ENCODE peak calls at places on chromosomes 11 and 22, in nine cellular contexts. X is gastrocnemius medialis; P is NT2/D1; O is adipocyte; L is mammary epithelial cell; R is psoas muscle; F is MM.1S; T is effector memory CD4-positive, alpha-beta T cell; Q is stomach. C is an unnamed sample. For H3K9me3 and H3K36me3, the result is how much of the 10 kb centered on the place peaks cover.

GRCh38 chr11:14309425-14310192 is 49.4 kb downstream of the RRAS2 start:
- DNase-seq in T (no peak), L (no peak), X (peak), O (no peak), Q (no peak), F (no peak), P (no peak), R (no peak), C (no peak)

GRCh38 chr22:21681566-21682370 is 16.0 kb downstream of the PPIL2 start:
- DNase-seq in P (no peak), O (no peak), L (no peak), R (no peak), X (no peak), T (no peak), Q (no peak), F (no peak), C (no peak)

GRCh38 chr11:43384393-43384792 is 25.7 kb downstream of the TTC17 start:
- DNase-seq in O (no peak), R (no peak), P (no peak), Q (no peak), L (no peak), T (no peak), X (no peak), F (no peak), C (no peak)

GRCh38 chr11:112364962-112365481 is 104.4 kb upstream of the PLET1 start:
- DNase-seq in T (no peak), F (no peak), P (no peak), O (peak), X (no peak), Q (no peak), R (no peak), L (no peak), C (no peak)

GRCh38 chr11:2574043-2574552 is 125.7 kb downstream of the KCNQ1OT1 start:
- DNase-seq in P (no peak), F (no peak), O (no peak), Q (no peak), L (no peak), R (peak), X (no peak), T (no peak), C (peak)

GRCh38 chr11:115078461-115079438 is 400.4 kb downstream of the NXPE2 start:
- DNase-seq in R (no peak), P (no peak), T (no peak), F (no peak), Q (no peak), X (no peak), O (no peak), L (no peak), C (no peak)

GRCh38 chr11:22225190-22225589 is 32.3 kb downstream of the ANO5 start:
- DNase-seq in R (no peak), Q (no peak), X (no peak), O (no peak), L (no peak), T (no peak), F (no peak), P (no peak), C (no peak)

GRCh38 chr11:129115652-129116585 is 76.2 kb downstream of the ARHGAP32 start:
- DNase-seq in T (no peak), L (peak), P (no peak), Q (no peak), X (no peak), O (peak), R (no peak), F (no peak), C (no peak)

GRCh38 chr11:85089654-85090053 is 537.5 kb downstream of the DLG2 start:
- DNase-seq in P (no peak), L (no peak), F (no peak), T (no peak), X (no peak), R (no peak), O (no peak), Q (no peak), C (no peak)

GRCh38 chr11:112610996-112611795 is 350.0 kb upstream of the NCAM1 start:
- DNase-seq in P (no peak), X (no peak), L (peak), Q (no peak), O (no peak), F (no peak), R (no peak), T (no peak), C (no peak)

GRCh38 chr11:5004429-5005274 is 10.0 kb downstream of the OR51L1 start:
- DNase-seq in F (peak), T (no peak), X (no peak), O (peak), Q (peak), R (no peak), L (peak), P (peak), C (peak)

GRCh38 chr22:29393019-29393608 is 4.7 kb upstream of the AP1B1 start:
- DNase-seq in F (no peak), O (no peak), P (no peak), Q (no peak), R (no peak), L (no peak), X (no peak), T (no peak), C (no peak)

GRCh38 chr11:82701847-82702520 is 31.7 kb downstream of the FAM181B start:
- DNase-seq in L (peak), X (no peak), T (no peak), R (no peak), P (peak), Q (no peak), F (peak), O (peak), C (peak)

GRCh38 chr11:46987183-46987582 is 50.6 kb downstream of the CSTPP1 start:
- DNase-seq in O (no peak), X (no peak), T (no peak), L (peak), F (no peak), Q (no peak), R (no peak), P (no peak), C (no peak)

GRCh38 chr11:62974848-62975522 is 9.8 kb downstream of the SLC22A6 start:
- DNase-seq in Q (peak), R (no peak), L (no peak), F (no peak), P (no peak), T (peak), X (no peak), O (no peak), C (peak)

GRCh38 chr22:29427176-29427760 is 11.1 kb upstream of the RFPL1 start:
- DNase-seq in F (no peak), O (peak), T (no peak), P (no peak), R (no peak), X (no peak), Q (no peak), L (no peak), C (no peak)

GRCh38 chr11:44565008-44565745 is at the start of gene CD82:
- DNase-seq in F (peak), T (peak), L (peak), X (peak), Q (peak), R (peak), O (peak), P (peak), C (peak)

GRCh38 chr11:73314121-73314948 is 6.3 kb downstream of the ARHGEF17 start:
- DNase-seq in L (peak), O (peak), P (peak), R (no peak), Q (no peak), X (no peak), T (no peak), F (no peak), C (no peak)

GRCh38 chr11:1237128-1237580 is 14.3 kb downstream of the MUC5B start:
- DNase-seq in X (no peak), L (no peak), P (no peak), F (no peak), Q (peak), R (no peak), O (no peak), T (no peak), C (no peak)

GRCh38 chr11:45232341-45233080 is 53.6 kb downstream of the SYT13 start:
- DNase-seq in X (no peak), F (no peak), O (no peak), R (no peak), T (no peak), Q (no peak), L (no peak), P (no peak), C (no peak)

GRCh38 chr11:94020777-94021615 is at the start of gene HEPHL1:
- DNase-seq in P (no peak), X (no peak), O (no peak), T (no peak), L (peak), F (no peak), Q (no peak), R (no peak), C (no peak)

GRCh38 chr22:44624689-44625420 is 77.1 kb upstream of the PRR5 start:
- DNase-seq in R (no peak), F (no peak), X (no peak), P (no peak), O (no peak), Q (no peak), T (no peak), L (no peak), C (no peak)

GRCh38 chr11:17152306-17152705 is 55.5 kb downstream of the PIK3C2A start:
- DNase-seq in R (no peak), O (no peak), F (no peak), T (no peak), Q (no peak), L (no peak), X (no peak), P (no peak), C (no peak)

GRCh38 chr11:89487016-89487415 is 4.2 kb downstream of the NOX4 start:
- DNase-seq in P (no peak), R (no peak), F (no peak), L (no peak), X (no peak), O (peak), Q (no peak), T (no peak), C (no peak)

GRCh38 chr11:68912254-68912653 is 8.6 kb downstream of the IGHMBP2 start:
- DNase-seq in L (no peak), Q (no peak), X (no peak), F (no peak), R (no peak), T (no peak), O (no peak), P (no peak), C (no peak)

GRCh38 chr11:819943-820649 is 1.4 kb downstream of the PNPLA2 start:
- DNase-seq in O (peak), P (no peak), X (peak), Q (peak), F (peak), R (peak), T (peak), L (peak), C (peak)

GRCh38 chr11:113481226-113481625 is 6.0 kb upstream of the DRD2 start:
- DNase-seq in X (no peak), Q (no peak), F (no peak), O (no peak), P (no peak), L (no peak), R (no peak), T (no peak), C (no peak)

GRCh38 chr22:49449377-49449776 is 378.3 kb downstream of the BRD1 start:
- DNase-seq in P (no peak), F (no peak), O (no peak), T (no peak), Q (no peak), L (no peak), X (no peak), R (no peak), C (no peak)
- H3K4me3 ChIP-seq in P (peak), F (no peak), O (no peak), T (no peak), Q (no peak), L (no peak), X (no peak), R (no peak), C (no peak)

GRCh38 chr22:49176956-49177355 is 650.7 kb downstream of the BRD1 start:
- DNase-seq in O (no peak), L (no peak), P (no peak), R (no peak), X (no peak), T (no peak), F (no peak), Q (no peak), C (no peak)
- H3K9me3 ChIP-seq in O (under half), L (under half), P (under half), R (under half), X (under half), T (under half), F (under half), Q (under half), C (under half)

DNA sequence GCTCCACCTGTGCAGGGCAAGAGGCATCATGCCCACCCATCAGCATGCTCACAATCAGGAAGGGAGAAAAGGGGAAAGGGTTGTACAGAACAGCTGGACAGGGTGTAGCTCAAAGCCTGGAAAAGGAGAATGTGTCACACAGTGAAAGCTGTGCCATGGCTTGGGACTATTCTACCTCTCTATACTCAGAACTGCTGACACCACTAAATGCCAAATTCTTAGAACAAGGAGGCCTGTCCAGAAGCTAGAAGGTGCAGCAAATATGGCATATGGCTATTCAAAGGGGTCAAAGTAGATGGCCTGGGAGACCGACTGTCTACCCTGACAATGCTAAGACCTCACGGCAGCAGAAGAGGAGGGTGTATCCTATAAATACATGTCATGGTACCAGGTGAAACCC is 12.8 kb downstream of the HPS4 start:
- DNase-seq in O (no peak), T (no peak), Q (no peak), P (no peak), X (no peak), R (no peak), F (no peak), L (no peak), C (no peak)
- H3K36me3 ChIP-seq in O (half or more), T (half or more), Q (half or more), P (half or more), X (under half), R (half or more), F (under half), L (under half), C (half or more)

GRCh38 chr22:39169797-39170466 is 17.5 kb upstream of the CBX7 start:
- DNase-seq in O (no peak), X (no peak), F (no peak), L (no peak), R (no peak), P (no peak), T (no peak), Q (no peak), C (no peak)

GRCh38 chr22:39171623-39172264 is 19.3 kb upstream of the CBX7 start:
- DNase-seq in X (no peak), T (no peak), Q (no peak), P (no peak), L (no peak), O (no peak), R (no peak), F (no peak), C (no peak)

GRCh38 chr22:39173787-39174497 is 21.5 kb upstream of the CBX7 start:
- DNase-seq in X (no peak), L (no peak), Q (no peak), T (peak), F (no peak), P (no peak), R (no peak), O (no peak), C (no peak)

GRCh38 chr22:39173050-39173706 is 20.7 kb upstream of the CBX7 start:
- DNase-seq in Q (no peak), F (no peak), X (no peak), T (no peak), R (no peak), O (no peak), L (no peak), P (no peak), C (no peak)

DNA sequence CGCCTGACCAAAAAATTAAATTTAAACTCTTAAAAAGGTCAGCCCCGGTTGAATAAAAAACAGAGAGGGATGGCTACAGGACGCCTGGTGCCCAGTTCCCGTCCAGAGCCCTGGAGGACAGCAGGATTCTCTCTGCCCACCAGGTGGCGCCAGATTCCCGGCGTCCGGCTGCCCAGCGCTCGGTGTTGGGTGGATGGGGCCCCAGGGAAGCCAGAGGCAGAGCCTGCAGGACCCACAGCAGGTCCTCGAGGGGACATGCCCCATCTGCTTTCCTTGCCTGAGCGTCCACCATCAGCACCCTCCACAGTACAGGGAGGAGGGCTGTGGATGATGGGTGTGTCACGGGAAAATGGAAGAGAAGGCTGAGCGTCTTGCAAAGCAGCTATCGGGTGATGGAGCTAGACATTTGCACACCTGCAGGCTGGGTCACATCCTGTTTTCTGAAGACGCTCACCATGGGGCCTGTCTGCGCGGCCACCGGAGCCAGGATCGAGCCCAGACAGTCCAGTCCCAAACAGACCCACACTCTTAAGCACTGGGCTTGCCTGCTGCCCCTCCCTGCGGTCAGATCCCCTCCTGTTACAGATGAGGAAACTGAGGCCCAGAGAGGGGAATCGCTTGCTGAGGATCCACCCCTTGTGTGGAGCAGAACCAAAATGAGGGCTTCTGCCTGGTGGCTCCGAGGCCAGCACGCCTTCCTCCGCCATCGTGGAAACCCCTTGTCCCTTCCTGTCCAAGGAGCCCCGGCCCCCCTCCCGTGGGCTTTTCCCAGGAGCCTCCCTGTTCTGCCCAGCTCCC is 18.5 kb upstream of the CBX7 start:
- DNase-seq in F (peak), X (peak), Q (peak), T (peak), P (peak), O (peak), R (peak), L (peak), C (peak)
- H3K4me3 ChIP-seq in F (peak), X (no peak), Q (peak), T (peak), P (no peak), O (no peak), R (no peak), L (no peak), C (no peak)

GRCh38 chr22:47933226-47933625 is 1170.8 kb downstream of the TBC1D22A start:
- DNase-seq in Q (no peak), R (no peak), F (no peak), L (no peak), O (no peak), X (no peak), T (no peak), P (no peak), C (no peak)
- H3K9me3 ChIP-seq in Q (under half), R (under half), F (under half), L (under half), O (under half), X (under half), T (under half), P (under half), C (under half)

DNA sequence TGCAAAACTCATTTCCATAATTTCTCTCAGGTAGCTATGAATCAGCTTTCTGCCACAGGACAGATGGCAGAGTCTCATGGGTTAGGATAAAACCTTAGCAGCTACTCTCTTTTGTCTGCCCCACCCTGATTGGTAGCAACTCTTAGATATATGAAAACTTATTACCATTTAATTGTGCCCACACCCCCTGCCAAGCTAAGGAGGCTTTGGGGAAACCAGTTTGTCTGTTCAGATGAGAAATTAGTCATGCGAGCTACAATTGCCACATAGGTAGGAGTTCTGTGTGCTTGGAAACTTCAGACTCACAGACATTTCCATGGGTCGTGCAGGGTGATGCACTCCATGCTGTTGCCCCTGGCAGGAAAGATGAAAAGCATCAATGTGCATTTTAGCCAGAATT is 39.9 kb downstream of the CD44 start:
- DNase-seq in F (no peak), R (no peak), T (no peak), P (no peak), O (no peak), X (no peak), L (peak), Q (no peak), C (no peak)
- H3K36me3 ChIP-seq in F (under half), R (under half), T (half or more), P (half or more), O (half or more), X (under half), L (half or more), Q (half or more), C (under half)

GRCh38 chr11:120342226-120342625 is 6.0 kb downstream of the ARHGEF12 start:
- DNase-seq in L (no peak), R (no peak), X (no peak), Q (no peak), F (no peak), T (no peak), O (no peak), P (no peak), C (no peak)
- H3K4me3 ChIP-seq in L (no peak), R (peak), X (no peak), Q (no peak), F (no peak), T (no peak), O (no peak), P (no peak), C (no peak)

GRCh38 chr11:11862995-11863394 is 21.2 kb downstream of the USP47 start:
- DNase-seq in P (no peak), X (no peak), R (no peak), T (no peak), O (no peak), F (no peak), Q (no peak), L (no peak), C (no peak)
- H3K9me3 ChIP-seq in P (under half), X (under half), R (under half), T (under half), O (under half), F (under half), Q (under half), L (under half), C (under half)

C was measured in adrenal gland.